ENCODE peak calls at places on chromosomes 6 and 20, in eight cellular contexts. A is HepG2, L is GM23338, D is A549, V is SK-N-SH, B is HCT116, H is Panc1, S is GM12878. J is an unnamed sample.
A peak's percentile ranks its signal among the peaks of the same experiment; 100 is the strongest.

GRCh38 chr6:36121752-36122494 is 8.4 kb upstream of the MAPK13 start:
- DNase-seq in D (no peak), B (no peak), S (no peak), V (no peak), L (no peak), H (no peak), A (peak; percentile 43), J (no peak)

GRCh38 chr20:59933849-59934585 is 580 bp upstream of the SYCP2 start:
- DNase-seq in V (peak; percentile 97), B (peak; percentile 15), A (peak; percentile 49), S (no peak), L (peak; percentile 87), H (peak; percentile 53), D (peak; percentile 79), J (peak; percentile 65)

GRCh38 chr6:129608886-129609540 is 101.0 kb downstream of the ARHGAP18 start:
- DNase-seq in L (no peak), V (no peak), B (no peak), D (no peak), H (no peak), S (no peak), A (no peak), J (no peak)

GRCh38 chr6:139923964-139924475 is 549.6 kb upstream of the CITED2 start:
- DNase-seq in A (no peak), V (no peak), S (no peak), D (no peak), L (no peak), B (no peak), H (no peak), J (no peak)

GRCh38 chr6:37838209-37838921 is 18.8 kb downstream of the ZFAND3 start:
- DNase-seq in L (no peak), B (no peak), S (no peak), A (no peak), V (no peak), H (no peak), D (no peak), J (peak; percentile 51)

GRCh38 chr6:5490495-5491069 is 229.3 kb downstream of the FARS2 start:
- DNase-seq in B (no peak), D (no peak), S (no peak), V (no peak), L (no peak), A (no peak), H (no peak), J (no peak)

GRCh38 chr20:61682998-61683681 is 382.5 kb downstream of the TAF4 start:
- DNase-seq in S (no peak), B (no peak), A (no peak), H (no peak), D (no peak), V (no peak), L (no peak), J (no peak)

GRCh38 chr6:38404900-38405556 is 234.7 kb downstream of the BTBD9 start:
- DNase-seq in S (no peak), A (peak; percentile 83), H (no peak), D (peak; percentile 29), B (no peak), L (no peak), V (no peak), J (no peak)

GRCh38 chr6:66065313-66065712 is 358.3 kb upstream of the EYS start:
- DNase-seq in S (no peak), A (no peak), L (no peak), B (no peak), D (no peak), V (no peak), H (no peak), J (no peak)

GRCh38 chr20:9758752-9759151 is 80.1 kb downstream of the PAK5 start:
- DNase-seq in L (no peak), H (no peak), S (no peak), B (no peak), V (no peak), A (no peak), D (no peak), J (no peak)

GRCh38 chr20:62459488-62459887 is 16.3 kb downstream of the GATA5 start:
- DNase-seq in H (no peak), A (no peak), L (no peak), B (no peak), V (no peak), D (no peak), S (no peak), J (no peak)

GRCh38 chr6:13953061-13953705 is 28.4 kb downstream of the RNF182 start:
- DNase-seq in L (no peak), D (peak; percentile 19), V (no peak), H (no peak), A (no peak), B (peak; percentile 48), S (no peak), J (no peak)

GRCh38 chr6:158803733-158804143 is 15.4 kb downstream of the EZR start:
- DNase-seq in V (no peak), A (no peak), L (peak; percentile 43), H (no peak), S (no peak), B (no peak), D (no peak), J (no peak)

GRCh38 chr6:13222048-13222447 is 106.3 kb downstream of the TBC1D7 start:
- DNase-seq in S (no peak), A (no peak), L (no peak), D (no peak), H (no peak), V (no peak), B (no peak), J (no peak)

GRCh38 chr20:46808565-46808964 is 86.1 kb upstream of the EYA2 start:
- DNase-seq in V (no peak), B (no peak), S (no peak), H (no peak), D (no peak), L (no peak), A (no peak), J (no peak)

GRCh38 chr6:91678679-91679078 is 1091.8 kb upstream of the MAP3K7 start:
- DNase-seq in B (no peak), H (no peak), A (no peak), S (no peak), V (no peak), D (no peak), L (no peak), J (no peak)

GRCh38 chr20:37408202-37408929 is 62.4 kb downstream of the SRC start:
- DNase-seq in S (no peak), L (no peak), D (no peak), V (peak; percentile 75), A (no peak), H (no peak), B (no peak), J (no peak)
- TF ChIP-seq REST in S (no peak), L (no peak), D (no peak), V (no peak), A (no peak), H (no peak), B (no peak), J (no peak)

GRCh38 chr6:160926281-160927276 is 65.0 kb upstream of the MAP3K4 start:
- DNase-seq in A (no peak), V (no peak), S (no peak), L (no peak), B (no peak), D (no peak), H (no peak), J (no peak)
- H3K4me3 ChIP-seq in A (no peak overlapping the region), V (no peak overlapping the region), S (no peak overlapping the region), L (no peak overlapping the region), B (no peak overlapping the region), D (no peak overlapping the region), H (no peak overlapping the region), J (no peak overlapping the region)

GRCh38 chr20:55777641-55778040 is 227.7 kb downstream of the CBLN4 start:
- DNase-seq in V (no peak), A (no peak), B (no peak), D (no peak), H (no peak), S (no peak), L (no peak), J (no peak)
- TF ChIP-seq REST in V (no peak), A (no peak), B (no peak), D (no peak), H (no peak), S (no peak), L (no peak), J (no peak)

GRCh38 chr6:73642530-73642929 is 11.3 kb downstream of the SLC17A5 start:
- DNase-seq in S (no peak), V (no peak), H (no peak), A (no peak), B (no peak), D (no peak), L (no peak), J (no peak)

GRCh38 chr6:73648166-73648565 is 5.6 kb downstream of the SLC17A5 start:
- DNase-seq in V (no peak), S (no peak), A (peak; percentile 26), D (no peak), B (no peak), H (no peak), L (no peak), J (no peak)

GRCh38 chr6:73649783-73650182 is 4.0 kb downstream of the SLC17A5 start:
- DNase-seq in B (no peak), H (no peak), S (no peak), A (no peak), V (no peak), L (no peak), D (no peak), J (no peak)

GRCh38 chr6:73644030-73644429 is 9.8 kb downstream of the SLC17A5 start:
- DNase-seq in V (no peak), S (no peak), B (no peak), D (no peak), H (no peak), L (no peak), A (no peak), J (no peak)

DNA sequence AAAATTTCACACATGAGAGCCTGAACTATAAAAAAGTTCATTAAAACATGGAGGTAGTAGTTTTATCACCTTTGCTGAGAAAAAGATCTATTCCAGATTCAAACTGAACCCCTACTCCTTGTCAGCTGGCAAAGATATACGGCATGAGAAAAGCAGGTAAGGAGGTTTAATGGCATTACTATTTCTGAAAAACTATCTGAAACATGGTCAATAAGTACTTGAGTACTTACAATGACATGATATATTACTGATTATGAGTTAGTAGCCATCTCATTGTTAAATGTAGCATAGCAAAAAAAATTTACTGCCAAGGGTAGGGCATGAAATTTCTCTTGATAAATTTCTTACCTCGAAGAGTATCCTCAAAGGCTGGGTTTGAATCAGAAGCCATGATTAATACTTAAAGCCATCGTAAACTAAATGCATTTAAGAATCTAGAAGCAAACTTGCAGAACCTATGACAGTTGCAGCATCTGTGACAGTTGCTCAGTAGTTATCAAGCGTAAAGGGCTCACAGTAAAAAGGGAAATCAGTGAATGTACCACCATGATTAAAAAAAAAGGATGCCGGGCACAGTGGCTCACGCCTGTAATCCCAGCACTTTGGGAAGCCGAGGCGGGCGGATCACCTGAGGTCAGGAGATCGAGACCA is 8.7 kb downstream of the SLC17A5 start:
- DNase-seq in D (no peak), S (no peak), H (no peak), B (no peak), L (no peak), A (no peak), V (no peak), J (no peak)
- H3K4me3 ChIP-seq in D (peak overlapping the region; percentile 41), S (no peak overlapping the region), H (peak overlapping the region; percentile 47), B (peak overlapping the region; percentile 38), L (peak overlapping the region; percentile 45), A (no peak overlapping the region), V (peak overlapping the region; percentile 56), J (no peak overlapping the region)

DNA sequence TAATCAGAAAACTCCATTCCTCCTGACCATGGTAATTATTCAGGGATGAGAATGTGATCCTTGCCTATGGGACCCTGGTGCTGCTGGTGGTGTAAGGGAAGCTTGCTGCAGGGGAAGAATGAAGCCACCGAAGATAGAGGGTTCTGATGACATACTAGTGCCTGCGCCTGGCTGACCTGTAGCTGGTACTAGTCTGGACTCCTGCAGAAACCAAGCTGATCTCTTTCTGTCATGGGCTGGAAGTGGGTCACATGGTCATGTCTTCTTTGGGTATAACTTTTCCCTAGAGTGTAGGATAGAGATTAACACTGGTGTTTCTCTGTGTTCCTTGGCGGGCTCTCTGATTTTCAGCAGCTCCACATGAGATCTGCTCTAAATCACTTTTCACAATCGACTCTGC is 8.6 kb upstream of the SLC4A11 start:
- DNase-seq in A (no peak), B (no peak), H (no peak), L (peak; percentile 20), S (no peak), V (no peak), D (no peak), J (no peak)
- TF ChIP-seq REST in A (no peak), B (no peak), H (no peak), L (no peak), S (no peak), V (no peak), D (no peak), J (no peak)

J was measured in HL-60.